ENCODE peak calls at places on chromosomes 6 and 20, in five cellular contexts. One of them, this sample, is unnamed.

GRCh38 chr20:43942661-43943285 is 28.1 kb downstream of the TOX2 start:
- DNase-seq in GM04504: peak
- DNase-seq in cardiac fibroblast: peak
- DNase-seq in NCI-H1436: no peak
- DNase-seq in RWPE2: no peak
- DNase-seq in this sample: no peak

GRCh38 chr6:141000917-141001316 is 1131.8 kb upstream of the GJE1 start:
- DNase-seq in GM04504: no peak
- DNase-seq in NCI-H1436: no peak
- DNase-seq in RWPE2: no peak
- DNase-seq in cardiac fibroblast: no peak
- DNase-seq in this sample: no peak

GRCh38 chr6:157982580-157983438 is 1.1 kb downstream of the SYNJ2 start:
- DNase-seq in cardiac fibroblast: peak
- DNase-seq in RWPE2: no peak
- DNase-seq in NCI-H1436: no peak
- DNase-seq in GM04504: no peak
- DNase-seq in this sample: no peak

GRCh38 chr20:4957939-4958362 is 43.4 kb downstream of the SLC23A2 start:
- DNase-seq in RWPE2: no peak
- DNase-seq in NCI-H1436: no peak
- DNase-seq in cardiac fibroblast: peak
- DNase-seq in GM04504: no peak
- DNase-seq in this sample: no peak

GRCh38 chr20:54207743-54208491 is at the start of gene PFDN4:
- DNase-seq in RWPE2: peak
- DNase-seq in NCI-H1436: peak
- DNase-seq in cardiac fibroblast: peak
- DNase-seq in GM04504: peak
- DNase-seq in this sample: peak

GRCh38 chr20:21235713-21236445 is 67.3 kb upstream of the XRN2 start:
- DNase-seq in RWPE2: no peak
- DNase-seq in NCI-H1436: peak
- DNase-seq in cardiac fibroblast: peak
- DNase-seq in GM04504: peak
- DNase-seq in this sample: peak

GRCh38 chr6:26329763-26330511 is 35.1 kb upstream of the BTN3A2 start:
- DNase-seq in NCI-H1436: peak
- DNase-seq in GM04504: no peak
- DNase-seq in RWPE2: no peak
- DNase-seq in cardiac fibroblast: peak
- DNase-seq in this sample: no peak

GRCh38 chr20:25006431-25007167 is 14.0 kb upstream of the APMAP start:
- DNase-seq in RWPE2: no peak
- DNase-seq in NCI-H1436: no peak
- DNase-seq in cardiac fibroblast: no peak
- DNase-seq in GM04504: no peak
- DNase-seq in this sample: no peak

GRCh38 chr6:54133186-54133585 is 21.9 kb downstream of the MLIP start:
- DNase-seq in GM04504: no peak
- DNase-seq in cardiac fibroblast: no peak
- DNase-seq in RWPE2: no peak
- DNase-seq in NCI-H1436: no peak
- DNase-seq in this sample: no peak

GRCh38 chr6:167682546-167683027 is 144.1 kb upstream of the AFDN start:
- DNase-seq in NCI-H1436: no peak
- DNase-seq in cardiac fibroblast: no peak
- DNase-seq in RWPE2: no peak
- DNase-seq in GM04504: no peak
- DNase-seq in this sample: no peak

GRCh38 chr6:56766806-56767178 is 124.1 kb upstream of the DST start:
- DNase-seq in RWPE2: no peak
- DNase-seq in GM04504: no peak
- DNase-seq in NCI-H1436: no peak
- DNase-seq in cardiac fibroblast: peak
- DNase-seq in this sample: no peak

GRCh38 chr6:47138046-47138445 is 95.9 kb upstream of the ADGRF1 start:
- DNase-seq in RWPE2: no peak
- DNase-seq in NCI-H1436: no peak
- DNase-seq in cardiac fibroblast: peak
- DNase-seq in GM04504: no peak
- DNase-seq in this sample: no peak

GRCh38 chr20:23570178-23570577 is 1.9 kb upstream of the CST9L start:
- DNase-seq in NCI-H1436: no peak
- DNase-seq in RWPE2: no peak
- DNase-seq in cardiac fibroblast: no peak
- DNase-seq in GM04504: no peak
- DNase-seq in this sample: no peak

GRCh38 chr6:82419859-82420258 is 56.2 kb downstream of the TPBG start:
- DNase-seq in NCI-H1436: no peak
- DNase-seq in GM04504: no peak
- DNase-seq in RWPE2: no peak
- DNase-seq in cardiac fibroblast: no peak
- DNase-seq in this sample: no peak

GRCh38 chr6:33372532-33373123 is 19.0 kb upstream of the KIFC1 start:
- DNase-seq in RWPE2: no peak
- DNase-seq in GM04504: no peak
- DNase-seq in cardiac fibroblast: no peak
- DNase-seq in NCI-H1436: no peak
- DNase-seq in this sample: no peak

GRCh38 chr20:10635476-10636208 is 38.2 kb downstream of the JAG1 start:
- DNase-seq in cardiac fibroblast: no peak
- DNase-seq in NCI-H1436: no peak
- DNase-seq in GM04504: no peak
- DNase-seq in RWPE2: no peak
- DNase-seq in this sample: no peak

GRCh38 chr6:32854376-32855178 is 585 bp downstream of the PSMB9 start:
- DNase-seq in RWPE2: no peak
- DNase-seq in NCI-H1436: no peak
- DNase-seq in cardiac fibroblast: peak
- DNase-seq in GM04504: no peak
- DNase-seq in this sample: peak

GRCh38 chr6:37624121-37624520 is 73.6 kb downstream of the MDGA1 start:
- DNase-seq in cardiac fibroblast: no peak
- DNase-seq in NCI-H1436: peak
- DNase-seq in GM04504: no peak
- DNase-seq in RWPE2: peak
- DNase-seq in this sample: no peak

GRCh38 chr20:17518339-17519052 is 12.7 kb downstream of the BFSP1 start:
- DNase-seq in NCI-H1436: no peak
- DNase-seq in GM04504: no peak
- DNase-seq in RWPE2: no peak
- DNase-seq in cardiac fibroblast: no peak
- DNase-seq in this sample: no peak

GRCh38 chr6:20029979-20030378 is 182.3 kb downstream of the MBOAT1 start:
- DNase-seq in NCI-H1436: no peak
- DNase-seq in RWPE2: no peak
- DNase-seq in GM04504: no peak
- DNase-seq in cardiac fibroblast: no peak
- DNase-seq in this sample: no peak

GRCh38 chr6:43037197-43037596 is 15.8 kb downstream of the RRP36 start:
- DNase-seq in RWPE2: no peak
- DNase-seq in GM04504: no peak
- DNase-seq in cardiac fibroblast: no peak
- DNase-seq in NCI-H1436: no peak
- DNase-seq in this sample: no peak

GRCh38 chr6:113306552-113307145 is 550.5 kb upstream of the MARCKS start:
- DNase-seq in RWPE2: no peak
- DNase-seq in NCI-H1436: peak
- DNase-seq in GM04504: no peak
- DNase-seq in cardiac fibroblast: peak
- DNase-seq in this sample: no peak

GRCh38 chr6:127539292-127539691 is 20.2 kb upstream of the MTCL3 start:
- DNase-seq in GM04504: no peak
- DNase-seq in NCI-H1436: peak
- DNase-seq in cardiac fibroblast: peak
- DNase-seq in RWPE2: no peak
- DNase-seq in this sample: no peak

GRCh38 chr6:22530506-22530905 is 38.9 kb upstream of the HDGFL1 start:
- DNase-seq in GM04504: no peak
- DNase-seq in RWPE2: no peak
- DNase-seq in cardiac fibroblast: no peak
- DNase-seq in NCI-H1436: no peak
- DNase-seq in this sample: no peak

GRCh38 chr6:43129434-43130194 is 41.5 kb upstream of the SRF start:
- DNase-seq in GM04504: no peak
- DNase-seq in cardiac fibroblast: peak
- DNase-seq in RWPE2: no peak
- DNase-seq in NCI-H1436: no peak
- DNase-seq in this sample: no peak

GRCh38 chr6:110017306-110017705 is 39.2 kb downstream of the GPR6 start:
- DNase-seq in GM04504: no peak
- DNase-seq in RWPE2: no peak
- DNase-seq in cardiac fibroblast: no peak
- DNase-seq in NCI-H1436: no peak
- DNase-seq in this sample: no peak

GRCh38 chr6:169520104-169520503 is 181.7 kb downstream of the WDR27 start:
- DNase-seq in NCI-H1436: no peak
- DNase-seq in GM04504: no peak
- DNase-seq in RWPE2: no peak
- DNase-seq in cardiac fibroblast: peak
- DNase-seq in this sample: no peak

GRCh38 chr6:9086331-9086730 is 651.0 kb upstream of the SLC35B3 start:
- DNase-seq in GM04504: no peak
- DNase-seq in NCI-H1436: no peak
- DNase-seq in RWPE2: no peak
- DNase-seq in cardiac fibroblast: no peak
- DNase-seq in this sample: no peak

GRCh38 chr20:46348972-46349741 is 40.9 kb upstream of the CDH22 start:
- DNase-seq in RWPE2: no peak
- DNase-seq in cardiac fibroblast: peak
- DNase-seq in GM04504: no peak
- DNase-seq in NCI-H1436: peak
- DNase-seq in this sample: peak

GRCh38 chr6:63441266-63441956 is 121.6 kb upstream of the LGSN start:
- DNase-seq in cardiac fibroblast: no peak
- DNase-seq in NCI-H1436: peak
- DNase-seq in GM04504: no peak
- DNase-seq in RWPE2: no peak
- DNase-seq in this sample: no peak